ENCODE peak calls at places on chromosome 13, in six cellular contexts. One of them, this sample, is unnamed.

GRCh38 chr13:67224148-67224846 is 5.8 kb downstream of the PCDH9 start:
- DNase-seq in PC-3: peak
- DNase-seq in K562: peak
- DNase-seq in PC-9: no peak
- DNase-seq in neural progenitor cell: peak
- DNase-seq in hepatocyte: peak
- DNase-seq in this sample: peak

GRCh38 chr13:31638577-31638976 is 100.7 kb upstream of the RXFP2 start:
- DNase-seq in K562: no peak
- DNase-seq in neural progenitor cell: no peak
- DNase-seq in PC-3: peak
- DNase-seq in hepatocyte: no peak
- DNase-seq in PC-9: no peak
- DNase-seq in this sample: peak

GRCh38 chr13:110215606-110216005 is 91.4 kb downstream of the COL4A1 start:
- DNase-seq in K562: no peak
- DNase-seq in neural progenitor cell: no peak
- DNase-seq in PC-3: no peak
- DNase-seq in PC-9: peak
- DNase-seq in hepatocyte: no peak
- DNase-seq in this sample: no peak

GRCh38 chr13:108267338-108267737 is 2.2 kb upstream of the TNFSF13B start:
- DNase-seq in neural progenitor cell: no peak
- DNase-seq in hepatocyte: no peak
- DNase-seq in PC-3: no peak
- DNase-seq in K562: no peak
- DNase-seq in PC-9: no peak
- DNase-seq in this sample: no peak

GRCh38 chr13:37442996-37443395 is 155.6 kb downstream of the POSTN start:
- DNase-seq in K562: no peak
- DNase-seq in PC-9: no peak
- DNase-seq in PC-3: no peak
- DNase-seq in hepatocyte: no peak
- DNase-seq in neural progenitor cell: no peak
- DNase-seq in this sample: no peak

GRCh38 chr13:94595006-94595942 is 678 bp downstream of the TGDS start:
- DNase-seq in K562: peak
- DNase-seq in hepatocyte: peak
- DNase-seq in PC-9: no peak
- DNase-seq in neural progenitor cell: peak
- DNase-seq in PC-3: peak
- DNase-seq in this sample: no peak

GRCh38 chr13:67932991-67933390 is 702.9 kb upstream of the PCDH9 start:
- DNase-seq in K562: no peak
- DNase-seq in hepatocyte: no peak
- DNase-seq in PC-3: peak
- DNase-seq in PC-9: no peak
- DNase-seq in neural progenitor cell: no peak
- DNase-seq in this sample: no peak

GRCh38 chr13:84648069-84648640 is 765.9 kb upstream of the SLITRK1 start:
- DNase-seq in PC-3: peak
- DNase-seq in K562: no peak
- DNase-seq in neural progenitor cell: no peak
- DNase-seq in hepatocyte: no peak
- DNase-seq in PC-9: no peak
- DNase-seq in this sample: no peak

GRCh38 chr13:48591889-48592725 is 59.2 kb upstream of the RCBTB2 start:
- DNase-seq in neural progenitor cell: no peak
- DNase-seq in hepatocyte: no peak
- DNase-seq in PC-3: no peak
- DNase-seq in K562: no peak
- DNase-seq in PC-9: no peak
- DNase-seq in this sample: no peak

GRCh38 chr13:77509221-77509620 is 26.3 kb upstream of the SCEL start:
- DNase-seq in neural progenitor cell: no peak
- DNase-seq in hepatocyte: no peak
- DNase-seq in PC-9: peak
- DNase-seq in PC-3: peak
- DNase-seq in K562: no peak
- DNase-seq in this sample: peak

GRCh38 chr13:45542878-45543277 is 72.7 kb downstream of the ERICH6B start:
- DNase-seq in neural progenitor cell: no peak
- DNase-seq in K562: no peak
- DNase-seq in PC-3: no peak
- DNase-seq in hepatocyte: no peak
- DNase-seq in PC-9: no peak
- DNase-seq in this sample: no peak

GRCh38 chr13:67299072-67299635 is 69.0 kb upstream of the PCDH9 start:
- DNase-seq in PC-3: peak
- DNase-seq in hepatocyte: no peak
- DNase-seq in PC-9: peak
- DNase-seq in neural progenitor cell: no peak
- DNase-seq in K562: no peak
- DNase-seq in this sample: peak

DNA sequence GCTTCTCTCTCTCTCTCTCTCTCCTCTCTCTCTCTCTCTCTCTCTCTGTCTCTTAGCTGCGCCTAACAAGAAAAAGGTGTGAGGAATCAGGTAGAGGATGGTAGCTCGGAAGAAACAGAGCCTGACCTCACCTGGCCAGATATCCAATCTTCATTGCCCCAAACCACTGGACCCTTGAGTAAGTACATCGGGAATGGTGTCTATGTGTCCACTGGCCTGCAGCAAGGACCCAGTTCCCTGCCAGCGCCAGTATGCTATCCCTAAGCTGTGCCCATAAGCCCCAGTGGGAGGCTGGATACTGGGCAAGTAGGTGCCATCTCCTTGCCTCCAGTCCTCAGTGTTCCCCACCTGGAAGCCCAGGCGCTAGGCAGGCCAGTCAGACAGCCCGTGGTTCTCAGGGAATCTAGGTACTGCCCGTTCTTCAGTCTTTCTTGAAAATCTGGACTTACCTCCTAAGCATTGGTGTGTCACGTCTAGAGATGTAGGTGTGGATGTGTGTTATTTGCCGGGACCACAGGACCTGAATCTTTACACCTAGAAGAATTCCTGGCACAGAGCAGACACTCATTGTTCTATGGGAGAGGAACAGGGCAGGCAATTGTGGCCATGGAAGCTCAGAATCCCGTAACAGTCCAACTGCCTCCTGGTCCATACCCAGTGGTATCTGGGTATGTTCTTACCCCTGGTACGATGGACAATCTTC is 7.3 kb downstream of the URAD start:
- DNase-seq in neural progenitor cell: no peak
- DNase-seq in hepatocyte: no peak
- DNase-seq in PC-3: no peak
- DNase-seq in K562: no peak
- DNase-seq in PC-9: no peak
- DNase-seq in this sample: no peak
- TF ChIP-seq EZH2 in neural progenitor cell: no peak
- TF ChIP-seq EZH2 in hepatocyte: no peak
- TF ChIP-seq EZH2 in PC-3: no peak
- TF ChIP-seq EZH2 in K562: no peak
- TF ChIP-seq EZH2 in PC-9: no peak
- TF ChIP-seq EZH2 in this sample: no peak

GRCh38 chr13:102402292-102402691 is 444 bp upstream of the FGF14 start:
- DNase-seq in neural progenitor cell: peak
- DNase-seq in PC-9: no peak
- DNase-seq in hepatocyte: peak
- DNase-seq in K562: no peak
- DNase-seq in PC-3: no peak
- DNase-seq in this sample: peak

GRCh38 chr13:102400619-102401125 is 1.2 kb downstream of the FGF14 start:
- DNase-seq in hepatocyte: no peak
- DNase-seq in neural progenitor cell: peak
- DNase-seq in PC-9: no peak
- DNase-seq in K562: no peak
- DNase-seq in PC-3: no peak
- DNase-seq in this sample: no peak

GRCh38 chr13:102401755-102402154 is at the start of gene FGF14:
- DNase-seq in K562: no peak
- DNase-seq in neural progenitor cell: peak
- DNase-seq in PC-9: no peak
- DNase-seq in PC-3: no peak
- DNase-seq in hepatocyte: no peak
- DNase-seq in this sample: no peak

GRCh38 chr13:102401305-102401704 is 543 bp downstream of the FGF14 start:
- DNase-seq in PC-9: no peak
- DNase-seq in PC-3: no peak
- DNase-seq in hepatocyte: no peak
- DNase-seq in neural progenitor cell: no peak
- DNase-seq in K562: no peak
- DNase-seq in this sample: peak

DNA sequence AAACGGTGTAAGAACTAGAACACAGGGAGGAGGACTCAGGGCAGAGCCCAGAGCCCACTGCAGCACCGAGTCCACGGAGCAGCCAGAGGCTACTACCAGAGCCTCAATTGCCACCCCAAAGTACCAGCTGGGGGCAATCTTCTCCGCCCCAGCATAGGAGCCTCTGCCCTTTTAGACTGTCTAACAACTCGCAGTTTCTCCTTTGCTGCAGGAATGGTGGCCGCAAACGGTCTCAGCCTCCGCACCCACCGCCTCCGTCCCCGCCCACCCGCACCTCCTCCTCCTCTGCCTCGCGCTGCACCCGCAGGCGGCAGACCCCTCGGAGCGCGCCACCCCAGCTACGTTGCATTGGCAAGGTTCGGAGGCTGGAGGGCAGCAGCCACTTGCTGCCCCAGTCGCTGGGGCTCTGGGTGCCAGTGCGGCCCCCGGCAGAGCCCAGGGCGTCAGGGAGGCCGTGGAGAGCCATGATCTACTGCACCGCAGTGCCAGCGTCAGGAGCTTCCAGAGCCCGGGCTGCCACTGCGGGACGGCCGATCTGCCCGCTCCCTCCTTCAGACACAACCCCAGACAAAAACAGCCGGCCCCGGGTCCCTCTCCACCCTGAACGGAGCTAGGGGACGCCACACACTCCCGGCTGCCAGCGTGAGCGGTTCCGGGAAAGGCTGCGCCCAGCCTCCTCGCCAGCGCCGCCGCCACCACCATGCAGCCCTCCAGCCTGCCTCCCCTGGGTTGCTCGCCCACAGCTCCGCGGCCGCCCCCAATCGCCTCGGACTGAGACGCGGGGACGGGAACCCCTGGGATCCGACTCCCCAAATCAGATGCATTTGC is 1.8 kb downstream of the FGF14 start:
- DNase-seq in PC-9: no peak
- DNase-seq in neural progenitor cell: peak
- DNase-seq in K562: no peak
- DNase-seq in PC-3: no peak
- DNase-seq in hepatocyte: no peak
- DNase-seq in this sample: no peak
- TF ChIP-seq EZH2 in PC-9: no peak
- TF ChIP-seq EZH2 in neural progenitor cell: peak
- TF ChIP-seq EZH2 in K562: no peak
- TF ChIP-seq EZH2 in PC-3: no peak
- TF ChIP-seq EZH2 in hepatocyte: peak
- TF ChIP-seq EZH2 in this sample: peak

DNA sequence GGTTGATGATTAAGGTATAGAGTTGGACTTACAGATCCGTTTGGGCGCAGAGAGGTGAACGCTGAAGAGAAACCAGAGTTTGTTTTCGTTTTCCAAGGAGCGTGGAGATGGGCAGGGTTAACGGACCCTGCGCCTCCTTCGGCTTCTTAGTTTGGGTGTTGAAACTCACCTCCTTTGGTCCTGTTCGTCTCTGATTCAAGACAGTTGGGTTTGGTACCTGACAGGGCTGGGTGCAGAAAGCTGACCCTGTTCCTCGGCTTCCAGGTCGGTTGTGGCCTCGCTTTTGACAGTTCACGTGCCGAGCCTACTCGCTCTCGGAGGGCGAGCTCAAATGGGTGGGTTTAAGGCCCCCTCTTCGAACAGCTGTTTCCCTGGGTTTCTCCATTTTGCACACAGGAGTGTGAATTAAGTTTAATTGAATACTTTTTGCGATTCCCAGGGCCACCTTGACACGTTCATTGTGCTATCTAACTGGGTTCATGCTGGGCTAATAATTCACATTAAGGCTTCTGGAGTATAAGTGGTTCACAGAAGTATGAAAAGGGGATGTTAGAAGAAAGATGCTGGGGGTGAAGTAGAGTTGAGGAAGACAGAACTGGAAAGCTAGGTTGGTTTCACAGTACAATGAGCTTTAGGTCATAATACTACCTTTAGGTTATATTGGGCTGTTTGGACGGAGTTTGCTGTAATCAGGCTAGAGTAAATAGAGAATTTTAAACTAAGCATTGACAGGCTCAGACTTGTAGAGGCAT is 642 bp downstream of the USPL1 start:
- DNase-seq in PC-3: peak
- DNase-seq in PC-9: no peak
- DNase-seq in K562: peak
- DNase-seq in neural progenitor cell: peak
- DNase-seq in hepatocyte: peak
- DNase-seq in this sample: no peak
- TF ChIP-seq EZH2 in PC-3: no peak
- TF ChIP-seq EZH2 in PC-9: no peak
- TF ChIP-seq EZH2 in K562: no peak
- TF ChIP-seq EZH2 in neural progenitor cell: no peak
- TF ChIP-seq EZH2 in hepatocyte: no peak
- TF ChIP-seq EZH2 in this sample: no peak

GRCh38 chr13:112351825-112352224 is 24.3 kb upstream of the SPACA7 start:
- DNase-seq in hepatocyte: no peak
- DNase-seq in PC-9: no peak
- DNase-seq in neural progenitor cell: peak
- DNase-seq in PC-3: no peak
- DNase-seq in K562: no peak
- DNase-seq in this sample: no peak

GRCh38 chr13:112356190-112356589 is 20.0 kb upstream of the SPACA7 start:
- DNase-seq in hepatocyte: no peak
- DNase-seq in K562: no peak
- DNase-seq in PC-9: no peak
- DNase-seq in PC-3: no peak
- DNase-seq in neural progenitor cell: no peak
- DNase-seq in this sample: no peak

GRCh38 chr13:112353856-112354255 is 22.3 kb upstream of the SPACA7 start:
- DNase-seq in K562: no peak
- DNase-seq in PC-9: no peak
- DNase-seq in hepatocyte: no peak
- DNase-seq in PC-3: no peak
- DNase-seq in neural progenitor cell: no peak
- DNase-seq in this sample: no peak

GRCh38 chr13:112355274-112355843 is 20.8 kb upstream of the SPACA7 start:
- DNase-seq in PC-3: no peak
- DNase-seq in hepatocyte: no peak
- DNase-seq in neural progenitor cell: no peak
- DNase-seq in PC-9: no peak
- DNase-seq in K562: no peak
- DNase-seq in this sample: no peak

GRCh38 chr13:112354330-112355273 is 21.6 kb upstream of the SPACA7 start:
- DNase-seq in K562: no peak
- DNase-seq in PC-9: no peak
- DNase-seq in neural progenitor cell: no peak
- DNase-seq in hepatocyte: no peak
- DNase-seq in PC-3: no peak
- DNase-seq in this sample: no peak
- TF ChIP-seq EZH2 in K562: no peak
- TF ChIP-seq EZH2 in PC-9: no peak
- TF ChIP-seq EZH2 in neural progenitor cell: no peak
- TF ChIP-seq EZH2 in hepatocyte: no peak
- TF ChIP-seq EZH2 in PC-3: no peak
- TF ChIP-seq EZH2 in this sample: no peak